ENCODE peak calls at places on chromosomes 7 and 10, in six cellular contexts. G is HTR-8/SVneo; S is heart right ventricle; B is activated CD4-positive, alpha-beta T cell treated with anti-CD3 and anti-CD28 coated beads for 48 hours; O is T-cell; D is SW480. K is an unnamed sample.
A peak's percentile ranks its signal among the peaks of the same experiment; 100 is the strongest.

GRCh38 chr7:82594665-82595064 is 151.1 kb upstream of the CACNA2D1 start:
- DNase-seq in G (no peak), S (no peak), B (no peak), O (no peak), D (no peak), K (no peak)

GRCh38 chr7:99109108-99110051 is 34.5 kb downstream of the SMURF1 start:
- DNase-seq in G (no peak), S (peak; percentile 32), B (no peak), O (no peak), D (no peak), K (no peak)

GRCh38 chr10:7071421-7071820 is 339.4 kb downstream of the SFMBT2 start:
- DNase-seq in G (no peak), S (no peak), B (no peak), O (no peak), D (no peak), K (no peak)

GRCh38 chr7:157404845-157405481 is 68.2 kb downstream of the DNAJB6 start:
- DNase-seq in G (peak; percentile 81), S (no peak), B (peak; percentile 76), O (no peak), D (peak; percentile 91), K (no peak)

GRCh38 chr7:98797150-98797549 is 72.7 kb downstream of the TMEM130 start:
- DNase-seq in G (no peak), S (no peak), B (no peak), O (no peak), D (no peak), K (no peak)

GRCh38 chr10:133242611-133243356 is 5.1 kb downstream of the VENTX start:
- DNase-seq in G (no peak), S (no peak), B (no peak), O (no peak), D (no peak), K (no peak)

GRCh38 chr7:44391171-44391570 is 65.8 kb upstream of the CAMK2B start:
- DNase-seq in G (no peak), S (no peak), B (no peak), O (no peak), D (no peak), K (no peak)

GRCh38 chr10:79382491-79382941 is 35.2 kb downstream of the PPIF start:
- DNase-seq in G (no peak), S (no peak), B (no peak), O (no peak), D (no peak), K (no peak)

GRCh38 chr7:47226688-47227087 is 355.2 kb downstream of the TNS3 start:
- DNase-seq in G (no peak), S (no peak), B (no peak), O (no peak), D (no peak), K (no peak)

GRCh38 chr7:27185013-27185707 is at the start of gene HOXA11:
- DNase-seq in G (peak; percentile 94), S (no peak), B (no peak), O (peak; percentile 1), D (peak; percentile 76), K (no peak)

GRCh38 chr7:32648408-32649156 is 153.3 kb downstream of the AVL9 start:
- DNase-seq in G (no peak), S (no peak), B (no peak), O (no peak), D (no peak), K (no peak)

GRCh38 chr7:130135208-130136205 is 65.2 kb downstream of the KLHDC10 start:
- DNase-seq in G (no peak), S (no peak), B (no peak), O (no peak), D (peak; percentile 16), K (no peak)

GRCh38 chr7:136911362-136911761 is 42.9 kb downstream of the CHRM2 start:
- DNase-seq in G (no peak), S (no peak), B (no peak), O (no peak), D (no peak), K (no peak)

GRCh38 chr10:5751854-5752253 is 61.4 kb downstream of the GDI2 start:
- DNase-seq in G (no peak), S (no peak), B (no peak), O (no peak), D (no peak), K (no peak)

GRCh38 chr10:36147529-36147928 is 505.4 kb upstream of the FZD8 start:
- DNase-seq in G (no peak), S (no peak), B (no peak), O (no peak), D (no peak), K (no peak)

GRCh38 chr10:30384051-30384674 is 35.1 kb upstream of the MTPAP start:
- DNase-seq in G (no peak), S (no peak), B (no peak), O (no peak), D (no peak), K (no peak)

GRCh38 chr7:152588350-152588749 is 87.6 kb downstream of the XRCC2 start:
- DNase-seq in G (peak; percentile 42), S (no peak), B (no peak), O (no peak), D (peak; percentile 63), K (no peak)

GRCh38 chr7:150971242-150972048 is 6.7 kb downstream of the KCNH2 start:
- DNase-seq in G (no peak), S (peak; percentile 68), B (no peak), O (no peak), D (no peak), K (no peak)

GRCh38 chr10:79390551-79391229 is 43.4 kb downstream of the PPIF start:
- DNase-seq in G (no peak), S (peak; percentile 19), B (peak; percentile 12), O (no peak), D (no peak), K (no peak)

GRCh38 chr7:28062197-28062988 is 118.2 kb downstream of the JAZF1 start:
- DNase-seq in G (peak; percentile 59), S (peak; percentile 54), B (peak; percentile 80), O (no peak), D (peak; percentile 50), K (peak; percentile 48)

GRCh38 chr10:71613303-71613777 is 106.2 kb downstream of the C10orf105 start:
- DNase-seq in G (no peak), S (peak; percentile 51), B (no peak), O (no peak), D (no peak), K (no peak)

GRCh38 chr7:133428876-133429275 is 176.0 kb downstream of the EXOC4 start:
- DNase-seq in G (no peak), S (no peak), B (no peak), O (no peak), D (no peak), K (no peak)

GRCh38 chr7:87507446-87507845 is 32.0 kb upstream of the ABCB4 start:
- DNase-seq in G (no peak), S (no peak), B (no peak), O (no peak), D (peak; percentile 37), K (no peak)

GRCh38 chr10:16965740-16966447 is 148.7 kb upstream of the RSU1 start:
- DNase-seq in G (peak; percentile 67), S (no peak), B (no peak), O (no peak), D (peak; percentile 82), K (no peak)

GRCh38 chr10:31321396-31321941 is 2.5 kb downstream of the ZEB1 start:
- DNase-seq in G (no peak), S (peak; percentile 4), B (peak; percentile 6), O (no peak), D (peak; percentile 26), K (no peak)

GRCh38 chr7:125516194-125516593 is 586.6 kb upstream of the POT1 start:
- DNase-seq in G (no peak), S (no peak), B (no peak), O (no peak), D (no peak), K (no peak)

GRCh38 chr10:131786756-131787605 is 113.8 kb upstream of the PPP2R2D start:
- DNase-seq in G (no peak), S (peak; percentile 17), B (peak; percentile 58), O (no peak), D (peak; percentile 7), K (no peak)

GRCh38 chr10:21943633-21944265 is 59.8 kb downstream of the DNAJC1 start:
- DNase-seq in G (no peak), S (no peak), B (no peak), O (no peak), D (peak; percentile 23), K (no peak)

GRCh38 chr10:121135512-121135911 is 284.4 kb downstream of the WDR11 start:
- DNase-seq in G (no peak), S (no peak), B (no peak), O (no peak), D (no peak), K (no peak)

GRCh38 chr7:152544481-152544927 is 108.7 kb upstream of the KMT2C start:
- DNase-seq in G (no peak), S (no peak), B (no peak), O (no peak), D (no peak), K (no peak)

GRCh38 chr10:73215749-73216148 is 31.3 kb downstream of the DNAJC9 start:
- DNase-seq in G (no peak), S (no peak), B (no peak), O (no peak), D (no peak), K (no peak)

GRCh38 chr7:16926283-16926682 is 44.5 kb upstream of the AGR3 start:
- DNase-seq in G (peak; percentile 23), S (peak; percentile 21), B (peak; percentile 13), O (no peak), D (peak; percentile 56), K (no peak)

GRCh38 chr7:78153285-78153684 is 354.7 kb downstream of the PHTF2 start:
- DNase-seq in G (no peak), S (no peak), B (no peak), O (no peak), D (no peak), K (no peak)

GRCh38 chr7:137957887-137958286 is 44.0 kb downstream of the CREB3L2 start:
- DNase-seq in G (no peak), S (peak; percentile 73), B (no peak), O (no peak), D (no peak), K (no peak)

GRCh38 chr10:44975487-44976331 is 2.9 kb downstream of the DEPP1 start:
- DNase-seq in G (peak; percentile 45), S (no peak), B (no peak), O (no peak), D (peak; percentile 68), K (no peak)

GRCh38 chr10:458466-458865 is 231.0 kb downstream of the DIP2C start:
- DNase-seq in G (no peak), S (no peak), B (no peak), O (no peak), D (no peak), K (no peak)

GRCh38 chr7:3068568-3068967 is 24.9 kb upstream of the CARD11 start:
- DNase-seq in G (no peak), S (no peak), B (no peak), O (no peak), D (peak; percentile 35), K (peak; percentile 29)

GRCh38 chr7:46391215-46391614 is 470.1 kb upstream of the IGFBP3 start:
- DNase-seq in G (peak; percentile 8), S (no peak), B (no peak), O (no peak), D (no peak), K (no peak)